ENCODE peak calls at places on chromosomes 4 and X, in seven cellular contexts. N is hypothalamus, T is C1 segment of cervical spinal cord, X is uterus, B is fibroblast of the aortic adventitia, L is NCI-H774, D is iris pigment epithelial cell. G is an unnamed sample.

GRCh38 chr4:23060776-23061175 is 368.0 kb downstream of the GBA3 start:
- DNase-seq in N (no peak), T (no peak), X (no peak), B (no peak), L (no peak), D (peak), G (no peak)

GRCh38 chrX:121649414-121649813 is 602.0 kb downstream of the GLUD2 start:
- DNase-seq in N (no peak), T (no peak), X (no peak), B (no peak), L (no peak), D (no peak), G (no peak)

GRCh38 chr4:148495463-148495862 is 53.2 kb upstream of the NR3C2 start:
- DNase-seq in N (no peak), T (no peak), X (no peak), B (no peak), L (no peak), D (no peak), G (no peak)

GRCh38 chrX:16628954-16629595 is 20.9 kb upstream of the S100G start:
- DNase-seq in N (no peak), T (no peak), X (no peak), B (no peak), L (no peak), D (no peak), G (no peak)

GRCh38 chr4:148056879-148057278 is 325.0 kb downstream of the ARHGAP10 start:
- DNase-seq in N (peak), T (peak), X (no peak), B (peak), L (no peak), D (peak), G (no peak)

GRCh38 chr4:3122081-3122563 is 47.6 kb downstream of the HTT start:
- DNase-seq in N (no peak), T (no peak), X (no peak), B (peak), L (no peak), D (peak), G (no peak)

GRCh38 chr4:152556283-152556682 is 20.4 kb upstream of the FBXW7 start:
- DNase-seq in N (no peak), T (no peak), X (no peak), B (no peak), L (no peak), D (no peak), G (no peak)

GRCh38 chr4:121449416-121449815 is 68.6 kb upstream of the QRFPR start:
- DNase-seq in N (no peak), T (no peak), X (no peak), B (no peak), L (no peak), D (no peak), G (no peak)

GRCh38 chr4:8319731-8320385 is 50.3 kb downstream of the HTRA3 start:
- DNase-seq in N (no peak), T (no peak), X (peak), B (peak), L (no peak), D (no peak), G (no peak)

GRCh38 chrX:13215729-13216128 is 104.1 kb downstream of the ATXN3L start:
- DNase-seq in N (no peak), T (no peak), X (no peak), B (peak), L (no peak), D (peak), G (no peak)